ENCODE peak calls at places on chromosomes 5 and 9, in four cellular contexts. H is trophoblast cell, I is IMR-90, M is H9. T is an unnamed sample.

GRCh38 chr5:39500656-39501295 is 76.0 kb upstream of the DAB2 start:
- DNase-seq in H (no peak), I (peak), M (no peak), T (no peak)

GRCh38 chr5:159156839-159157238 is 52.5 kb downstream of the RNF145 start:
- DNase-seq in H (peak), I (peak), M (no peak), T (peak)

GRCh38 chr5:125209650-125210049 is 463.2 kb upstream of the ZNF608 start:
- DNase-seq in H (no peak), I (no peak), M (no peak), T (no peak)

GRCh38 chr9:113608082-113608685 is 144.7 kb downstream of the RGS3 start:
- DNase-seq in H (no peak), I (no peak), M (no peak), T (no peak)

GRCh38 chr5:137191179-137191578 is 307.9 kb downstream of the SPOCK1 start:
- DNase-seq in H (no peak), I (no peak), M (no peak), T (no peak)

GRCh38 chr5:149782018-149782899 is 52.1 kb downstream of the PPARGC1B start:
- DNase-seq in H (no peak), I (no peak), M (no peak), T (no peak)

GRCh38 chr9:138104251-138105122 is 226.9 kb downstream of the CACNA1B start:
- DNase-seq in H (no peak), I (no peak), M (peak), T (no peak)

GRCh38 chr9:113309204-113309813 is 6.1 kb upstream of the RNF183 start:
- DNase-seq in H (no peak), I (peak), M (no peak), T (peak)

GRCh38 chr5:9105851-9106250 is 440.0 kb downstream of the SEMA5A start:
- DNase-seq in H (peak), I (peak), M (no peak), T (peak)

GRCh38 chr5:128537999-128538248 is at the start of gene FBN2:
- DNase-seq in H (no peak), I (no peak), M (no peak), T (no peak)

GRCh38 chr5:61401726-61402125 is 69.7 kb downstream of the ZSWIM6 start:
- DNase-seq in H (no peak), I (peak), M (no peak), T (peak)

GRCh38 chr5:80985600-80986228 is 25.6 kb downstream of the RASGRF2 start:
- DNase-seq in H (no peak), I (no peak), M (no peak), T (no peak)

GRCh38 chr5:137609122-137609521 is 110.0 kb upstream of the SPOCK1 start:
- DNase-seq in H (no peak), I (peak), M (no peak), T (no peak)

DNA sequence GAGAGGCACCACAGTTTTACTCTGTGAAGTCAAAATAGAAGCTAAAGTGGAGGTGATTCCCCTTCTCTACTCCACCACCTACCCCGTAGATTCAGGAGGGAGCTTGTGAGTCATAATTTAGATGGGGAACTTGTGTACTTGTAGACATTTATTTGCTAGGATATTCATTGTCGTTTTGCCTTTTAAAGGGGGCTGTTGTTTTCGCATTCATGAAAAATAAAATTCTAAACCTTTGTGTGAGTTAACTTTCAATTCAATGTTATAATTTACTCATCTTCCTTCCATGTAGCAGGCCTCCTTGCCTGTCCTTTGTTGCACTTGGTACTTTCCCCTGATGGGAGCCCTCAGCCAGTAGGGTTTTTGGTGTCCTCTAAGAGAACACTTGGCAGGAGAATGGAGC is 22.0 kb downstream of the SECISBP2 start:
- DNase-seq in H (no peak), I (no peak), M (no peak), T (no peak)
- H2BK5ac ChIP-seq in H (no peak), I (no peak), M (no peak), T (no peak)

GRCh38 chr9:89555426-89556375 is 49.1 kb upstream of the GADD45G start:
- DNase-seq in H (no peak), I (no peak), M (no peak), T (no peak)
- H2BK5ac ChIP-seq in H (no peak), I (no peak), M (no peak), T (no peak)

GRCh38 chr9:134388976-134389375 is 62.7 kb downstream of the RXRA start:
- DNase-seq in H (no peak), I (no peak), M (no peak), T (no peak)

GRCh38 chr9:134385873-134386370 is 59.7 kb downstream of the RXRA start:
- DNase-seq in H (no peak), I (no peak), M (no peak), T (no peak)

GRCh38 chr9:134384811-134385479 is 58.7 kb downstream of the RXRA start:
- DNase-seq in H (no peak), I (no peak), M (no peak), T (no peak)

GRCh38 chr9:134388289-134388808 is 62.1 kb downstream of the RXRA start:
- DNase-seq in H (no peak), I (peak), M (no peak), T (no peak)

DNA sequence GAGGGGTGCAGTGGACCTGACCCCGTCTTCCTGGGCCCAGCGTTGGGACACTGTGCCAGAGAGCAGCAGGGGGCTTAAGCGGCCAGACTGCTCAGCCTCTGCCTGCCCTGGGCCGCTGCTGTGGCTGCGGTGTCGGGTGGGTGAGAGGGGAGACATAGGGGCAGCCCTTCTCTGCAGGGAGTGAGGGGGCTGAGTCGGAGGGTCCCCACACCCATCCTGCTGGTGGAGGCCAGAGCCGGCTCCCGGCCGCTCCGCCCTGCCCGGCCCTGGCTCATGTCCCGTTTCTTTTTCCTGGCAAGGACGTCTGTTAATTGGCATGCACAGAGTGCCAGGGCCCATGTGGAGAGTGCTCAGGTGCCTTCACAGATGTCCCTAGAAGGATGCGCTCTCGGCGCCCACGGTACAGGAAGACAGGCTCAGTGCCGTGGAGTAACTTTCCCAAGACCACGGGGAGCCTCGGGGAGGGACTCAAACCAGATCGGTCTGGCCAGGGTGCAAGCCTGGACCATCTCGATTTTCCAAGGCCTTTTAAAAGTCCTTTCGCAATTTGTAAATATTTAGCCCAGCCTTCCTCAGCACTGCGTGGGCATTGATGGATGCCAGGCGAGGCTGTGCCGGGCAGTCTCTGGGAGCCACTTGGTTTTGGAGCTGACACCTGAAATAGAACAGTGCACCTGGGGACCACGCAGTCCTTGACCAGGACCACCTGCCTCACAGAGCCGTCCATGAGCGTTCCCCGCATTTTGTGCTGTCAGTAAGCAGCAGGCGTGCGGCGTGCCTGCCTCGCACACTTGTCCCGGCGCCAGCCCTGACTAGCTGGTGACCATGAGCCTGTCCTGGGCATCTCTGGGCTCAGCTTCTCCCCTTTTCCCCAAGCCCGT is 60.9 kb downstream of the RXRA start:
- DNase-seq in H (no peak), I (peak), M (no peak), T (no peak)
- H2BK5ac ChIP-seq in H (no peak), I (no peak), M (no peak), T (no peak)

GRCh38 chr9:81498576-81498975 is 190.8 kb downstream of the TLE1 start:
- DNase-seq in H (no peak), I (no peak), M (no peak), T (no peak)
- H2BK5ac ChIP-seq in H (no peak), I (no peak), M (no peak), T (no peak)

DNA sequence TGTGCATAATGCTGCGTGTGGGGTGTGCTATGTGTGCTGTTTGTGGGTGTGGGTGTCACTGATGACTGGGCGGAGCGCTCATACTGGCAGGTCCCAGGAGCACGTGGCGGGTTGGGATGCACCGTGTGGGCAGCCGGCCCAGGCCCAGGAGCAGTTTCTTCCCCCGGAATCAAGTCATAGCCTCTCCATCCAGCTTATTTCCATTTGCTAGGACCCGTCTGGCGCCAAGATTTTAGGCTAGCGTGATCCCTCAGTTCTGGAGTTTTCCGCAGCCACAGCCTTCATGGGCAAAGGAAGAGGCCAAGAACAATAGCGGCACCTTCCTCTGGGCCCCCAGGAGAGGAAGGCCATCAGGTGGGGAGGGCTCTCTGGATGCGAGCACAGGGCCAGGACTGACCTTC is 43.3 kb upstream of the NEURL1B start:
- DNase-seq in H (no peak), I (no peak), M (no peak), T (no peak)
- H2BK5ac ChIP-seq in H (no peak), I (no peak), M (no peak), T (no peak)

GRCh38 chr9:35728041-35728971 is 3.7 kb downstream of the TLN1 start:
- DNase-seq in H (peak), I (peak), M (peak), T (peak)

GRCh38 chr9:35727676-35728040 is 4.3 kb downstream of the TLN1 start:
- DNase-seq in H (no peak), I (no peak), M (no peak), T (no peak)

GRCh38 chr9:35730486-35730854 is 1.5 kb downstream of the TLN1 start:
- DNase-seq in H (no peak), I (no peak), M (no peak), T (no peak)

GRCh38 chr9:35729700-35730485 is 2.1 kb downstream of the TLN1 start:
- DNase-seq in H (no peak), I (peak), M (peak), T (peak)

DNA sequence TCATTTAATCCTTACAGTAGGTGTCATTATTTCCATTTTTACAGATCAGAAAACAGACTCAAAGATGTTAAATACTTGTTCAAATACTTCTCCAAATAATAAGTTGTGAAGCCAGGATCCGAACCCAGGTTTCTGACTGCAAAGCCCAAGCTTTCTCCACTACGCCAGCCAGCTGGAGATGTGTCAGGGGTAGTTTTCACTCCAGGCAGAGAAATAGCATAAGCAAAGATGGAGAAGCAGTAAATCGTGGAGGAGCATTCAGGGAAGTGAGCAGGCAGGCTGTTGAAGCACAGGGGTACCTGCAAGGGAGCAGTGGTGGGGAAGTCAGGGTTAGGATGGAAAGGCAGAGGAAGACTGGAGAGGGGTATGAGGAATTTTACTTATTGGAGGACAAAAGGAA is 2.9 kb downstream of the TLN1 start:
- DNase-seq in H (no peak), I (peak), M (no peak), T (no peak)
- H2BK5ac ChIP-seq in H (no peak), I (peak), M (no peak), T (no peak)